ENCODE peak calls at places on chromosomes 4 and X, in four cellular contexts. I is ovary, Y is fibroblast of mammary gland, O is RWPE2. H is an unnamed sample.

GRCh38 chrX:23773601-23774175 is 9.3 kb upstream of the SAT1 start:
- DNase-seq in I (no peak), Y (no peak), O (no peak), H (no peak)

GRCh38 chr4:13590766-13591165 is 36.8 kb downstream of the BOD1L1 start:
- DNase-seq in I (no peak), Y (no peak), O (no peak), H (no peak)

GRCh38 chr4:169249214-169249973 is 21.4 kb downstream of the SH3RF1 start:
- DNase-seq in I (no peak), Y (peak; percentile 69), O (no peak), H (peak; percentile 73)

GRCh38 chrX:63561425-63561824 is 210.3 kb upstream of the SPIN4 start:
- DNase-seq in I (no peak), Y (no peak), O (no peak), H (peak; percentile 11)

GRCh38 chr4:146520894-146521542 is 722 bp downstream of the SLC10A7 start:
- DNase-seq in I (no peak), Y (peak; percentile 63), O (no peak), H (peak; percentile 80)

GRCh38 chr4:138308421-138308820 is 66.3 kb upstream of the SLC7A11 start:
- DNase-seq in I (no peak), Y (peak; percentile 9), O (peak; percentile 87), H (peak; percentile 72)

GRCh38 chrX:20116575-20117240 is at the start of gene MAP7D2:
- DNase-seq in I (no peak), Y (no peak), O (no peak), H (no peak)

GRCh38 chr4:116362603-116363002 is 722.8 kb downstream of the TRAM1L1 start:
- DNase-seq in I (no peak), Y (no peak), O (no peak), H (no peak)

GRCh38 chr4:48369248-48369647 is 27.9 kb downstream of the SLAIN2 start:
- DNase-seq in I (no peak), Y (no peak), O (no peak), H (peak; percentile 44)

GRCh38 chr4:137043184-137043583 is 489.1 kb downstream of the PCDH18 start:
- DNase-seq in I (no peak), Y (no peak), O (no peak), H (no peak)

GRCh38 chrX:119477812-119478232 is 9.6 kb downstream of the SLC25A5 start:
- DNase-seq in I (peak; percentile 20), Y (peak; percentile 93), O (no peak), H (peak; percentile 97)

GRCh38 chr4:158051401-158052235 is 121.2 kb downstream of the GASK1B start:
- DNase-seq in I (peak; percentile 25), Y (peak; percentile 97), O (no peak), H (peak; percentile 96)

GRCh38 chrX:129626026-129626425 is 28.7 kb downstream of the APLN start:
- DNase-seq in I (no peak), Y (no peak), O (no peak), H (no peak)

GRCh38 chr4:119627267-119628190 is 1.1 kb downstream of the PDE5A start:
- DNase-seq in I (peak; percentile 39), Y (peak; percentile 28), O (peak; percentile 45), H (peak; percentile 60)

GRCh38 chr4:75004755-75005668 is 72.1 kb downstream of the PARM1 start:
- DNase-seq in I (no peak), Y (no peak), O (no peak), H (no peak)

GRCh38 chrX:13473666-13474516 is 95.5 kb upstream of the EGFL6 start:
- DNase-seq in I (no peak), Y (peak; percentile 63), O (no peak), H (peak; percentile 63)

GRCh38 chr4:173167793-173168395 is 717 bp upstream of the GALNT7 start:
- DNase-seq in I (peak; percentile 26), Y (peak; percentile 35), O (no peak), H (peak; percentile 35)

GRCh38 chrX:35046646-35047231 is 104.1 kb downstream of the FAM47B start:
- DNase-seq in I (no peak), Y (no peak), O (no peak), H (no peak)

DNA sequence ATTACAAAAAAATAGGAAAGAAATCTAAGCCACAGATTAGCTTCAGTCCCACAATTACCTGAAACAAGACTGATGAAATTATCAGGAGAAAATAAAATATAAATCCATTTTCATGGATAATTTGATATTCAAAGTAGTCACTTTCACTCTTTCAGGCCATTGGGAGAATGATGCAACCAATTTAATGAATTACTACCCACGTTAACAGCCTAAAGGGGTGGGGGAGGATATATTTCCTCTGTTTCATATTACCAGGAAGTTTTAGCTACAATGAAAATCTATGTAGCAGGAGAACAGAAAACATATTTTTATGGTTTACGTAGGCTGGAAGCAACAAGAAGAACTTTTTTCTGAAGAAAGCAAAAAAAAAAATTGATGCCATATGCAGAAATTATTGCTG is 101.0 kb downstream of the CXXC4 start:
- DNase-seq in I (no peak), Y (no peak), O (no peak), H (no peak)
- H3K4me3 ChIP-seq in I (no peak overlapping the region), Y (no peak overlapping the region), O (no peak overlapping the region), H (no peak overlapping the region)

GRCh38 chrX:133926809-133927208 is 58.6 kb downstream of the GPC3 start:
- DNase-seq in I (no peak), Y (no peak), O (no peak), H (no peak)
- TF ChIP-seq CTCF in I (no peak), Y (no peak), O (no peak), H (no peak)

DNA sequence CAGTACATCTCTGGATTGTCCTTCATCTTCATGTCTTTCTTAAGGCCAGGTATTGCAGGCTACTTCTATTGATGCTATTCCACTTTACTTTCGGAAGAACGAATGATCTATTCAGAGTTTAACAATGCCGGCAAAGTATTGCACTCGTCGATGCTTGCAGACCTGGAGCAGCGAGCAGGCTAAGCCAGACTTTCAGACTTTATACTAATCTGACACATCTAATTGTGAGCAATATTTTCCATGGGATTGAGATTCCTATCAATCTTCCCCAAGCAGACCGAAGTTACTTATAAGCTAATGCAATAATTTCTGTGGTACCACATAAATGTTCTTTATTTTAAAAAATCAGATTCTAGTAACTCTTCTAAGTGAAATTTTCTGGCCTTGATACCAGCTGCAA is 1.6 kb downstream of the EMCN start:
- DNase-seq in I (no peak), Y (no peak), O (no peak), H (peak; percentile 2)
- H3K4me3 ChIP-seq in I (no peak overlapping the region), Y (no peak overlapping the region), O (no peak overlapping the region), H (no peak overlapping the region)

DNA sequence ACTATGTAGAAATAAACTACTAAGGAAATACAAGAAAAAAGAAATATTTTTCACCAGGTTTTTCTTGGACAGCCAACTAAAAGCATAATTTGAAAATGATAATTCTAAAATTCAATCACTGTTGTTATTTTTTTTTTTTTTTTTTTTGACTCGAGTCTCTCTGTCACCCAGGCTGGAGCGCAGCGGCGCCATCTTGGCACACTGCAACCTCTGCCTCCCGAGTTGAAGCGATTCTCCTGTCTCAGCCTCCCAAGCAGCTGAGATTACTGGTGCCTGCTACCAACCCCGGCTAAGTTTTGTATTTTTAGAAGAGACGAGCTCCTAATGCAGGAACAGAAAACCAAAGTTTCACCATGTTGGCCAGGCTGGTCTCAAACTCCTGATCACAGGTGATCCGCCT is 122.3 kb upstream of the UGT8 start:
- DNase-seq in I (no peak), Y (no peak), O (no peak), H (no peak)
- TF ChIP-seq CTCF in I (no peak), Y (no peak), O (no peak), H (no peak)

DNA sequence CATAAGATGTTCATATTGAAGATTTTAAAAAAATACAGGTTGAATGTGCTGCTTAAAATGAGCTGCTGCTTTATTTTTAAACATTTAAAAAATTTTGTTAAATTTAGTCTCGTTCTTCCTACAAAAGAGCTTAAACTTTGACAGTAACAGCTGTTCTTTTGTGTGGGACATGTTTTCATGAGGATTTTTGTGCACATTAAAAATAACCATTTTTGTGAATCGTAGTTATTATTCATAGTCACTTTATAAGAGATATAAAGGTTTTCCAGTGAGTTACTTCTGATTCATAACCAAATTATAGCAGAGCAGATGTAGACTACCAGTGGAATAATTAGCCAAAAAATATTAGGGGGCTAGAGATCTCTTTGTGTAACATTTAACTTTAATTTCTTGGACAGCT is 24.1 kb downstream of the RBPJ start:
- DNase-seq in I (no peak), Y (no peak), O (no peak), H (no peak)
- H3K4me3 ChIP-seq in I (no peak overlapping the region), Y (no peak overlapping the region), O (no peak overlapping the region), H (no peak overlapping the region)

DNA sequence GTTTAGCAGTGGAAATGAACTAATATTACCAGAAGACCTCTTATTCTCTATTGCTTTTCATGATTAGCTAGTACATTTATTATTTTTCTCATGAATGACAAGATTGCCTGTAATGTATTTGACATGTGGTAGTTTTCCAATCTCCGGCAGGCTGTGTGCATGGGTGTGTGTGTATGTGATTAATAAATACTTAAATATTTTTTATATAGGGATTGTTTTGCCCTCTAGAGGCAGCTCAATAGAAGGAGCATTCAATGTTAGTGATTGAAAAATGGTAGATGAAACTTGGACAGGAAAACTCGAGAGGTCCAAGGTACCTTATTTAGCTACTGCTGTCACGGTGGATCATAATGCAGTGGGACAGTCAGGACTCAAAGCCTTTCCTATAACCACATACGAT is 457.6 kb downstream of the IL1RAPL1 start:
- DNase-seq in I (no peak), Y (peak; percentile 1), O (no peak), H (peak; percentile 41)
- TF ChIP-seq CTCF in I (no peak), Y (peak; percentile 7), O (peak; percentile 18), H (peak; percentile 53)

DNA sequence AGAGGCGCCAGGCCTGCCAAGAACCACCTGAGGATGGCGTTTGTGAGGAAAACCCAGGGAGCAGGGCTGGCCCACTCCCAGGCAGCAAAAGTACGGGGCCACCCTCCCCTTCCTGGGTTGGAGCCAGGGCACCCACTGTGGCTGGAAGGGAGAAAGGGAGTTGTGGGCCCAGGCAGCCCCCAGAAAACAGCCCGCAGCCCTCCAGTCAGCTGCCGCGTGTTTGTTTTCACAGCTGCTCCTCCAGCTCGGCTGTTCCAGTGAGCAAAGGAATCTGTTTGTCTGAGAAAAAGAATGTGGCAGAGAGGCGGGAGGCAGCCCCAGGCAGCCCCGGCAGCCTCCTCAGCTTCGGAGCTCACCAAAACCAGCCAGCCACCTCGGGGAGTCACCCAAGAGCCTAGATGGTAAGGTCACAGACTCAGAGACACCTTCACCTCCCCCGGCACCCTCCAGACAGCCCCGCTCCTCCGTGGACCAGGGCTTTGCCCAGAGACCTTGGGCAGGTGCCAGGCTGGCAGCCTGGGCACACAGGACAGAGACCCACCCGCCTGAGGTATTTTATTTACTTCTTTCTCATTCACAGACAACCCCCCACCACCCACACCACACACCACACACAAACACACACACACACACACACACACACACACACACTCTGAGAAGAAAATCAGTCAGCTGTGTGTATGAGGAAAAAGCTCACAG is 338.1 kb downstream of the BCOR start:
- DNase-seq in I (peak; percentile 58), Y (peak; percentile 41), O (no peak), H (peak; percentile 92)
- H3K4me3 ChIP-seq in I (no peak overlapping the region), Y (no peak overlapping the region), O (no peak overlapping the region), H (no peak overlapping the region)

GRCh38 chr4:162645381-162645780 is 481.6 kb upstream of the FSTL5 start:
- DNase-seq in I (no peak), Y (no peak), O (no peak), H (peak; percentile 78)
- TF ChIP-seq CTCF in I (no peak), Y (no peak), O (peak; percentile 42), H (peak; percentile 53)

GRCh38 chrX:104565791-104566687 is at the start of gene IL1RAPL2:
- DNase-seq in I (no peak), Y (peak; percentile 28), O (no peak), H (peak; percentile 27)
- H3K4me3 ChIP-seq in I (no peak within 1 kb of the TSS), Y (no peak within 1 kb of the TSS), O (peak within 1 kb of the TSS; percentile 13), H (no peak within 1 kb of the TSS)

DNA sequence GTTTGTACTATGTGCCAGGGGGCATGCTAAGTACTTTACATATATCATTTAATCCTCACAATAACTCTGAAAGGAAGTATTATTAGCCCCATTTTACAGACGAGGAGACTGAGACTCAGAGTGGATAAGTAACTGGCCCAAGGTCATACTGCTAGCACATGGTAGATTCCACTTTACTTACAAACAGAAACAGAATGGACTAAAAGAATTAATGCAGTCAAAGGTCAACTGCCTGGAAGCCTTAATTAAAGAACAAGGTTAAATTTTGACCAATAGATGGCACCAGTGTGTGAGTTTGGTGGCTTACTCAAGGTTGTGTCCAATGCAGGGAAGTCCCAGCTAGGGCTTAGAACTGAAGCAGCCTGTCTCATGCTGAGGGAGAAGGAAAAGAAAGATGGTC is 4.7 kb downstream of the RIPPLY1 start:
- DNase-seq in I (no peak), Y (peak; percentile 70), O (no peak), H (peak; percentile 77)
- TF ChIP-seq CTCF in I (no peak), Y (peak; percentile 44), O (peak; percentile 50), H (peak; percentile 52)